ENCODE peak calls at places on chromosomes 13 and 19, in seven cellular contexts. X, O, N, A, E, S and W are unnamed samples.

GRCh38 chr19:17078038-17078919 is 2.7 kb downstream of the MYO9B start:
- DNase-seq in X (no peak), O (no peak), N (no peak), A (peak; percentile 82), E (no peak), S (no peak), W (peak; percentile 82)

GRCh38 chr19:29287061-29287460 is 74.1 kb upstream of the UQCRFS1 start:
- DNase-seq in X (no peak), O (no peak), N (no peak), A (no peak), E (no peak), S (no peak), W (no peak)

GRCh38 chr13:101474419-101474957 is 22.0 kb downstream of the ITGBL1 start:
- DNase-seq in X (no peak), O (peak; percentile 82), N (no peak), A (no peak), E (peak; percentile 12), S (peak; percentile 80), W (no peak)

GRCh38 chr19:37594982-37595382 is 306 bp downstream of the ZNF540 start:
- DNase-seq in X (no peak), O (peak; percentile 54), N (peak; percentile 81), A (peak; percentile 83), E (no peak), S (no peak), W (peak; percentile 83)

GRCh38 chr13:24834902-24835510 is 71.0 kb downstream of the RNF17 start:
- DNase-seq in X (no peak), O (no peak), N (no peak), A (no peak), E (no peak), S (no peak), W (no peak)

GRCh38 chr19:15495151-15495550 is 13.2 kb upstream of the CYP4F22 start:
- DNase-seq in X (no peak), O (no peak), N (no peak), A (no peak), E (no peak), S (no peak), W (no peak)

GRCh38 chr13:75687145-75687763 is 51.1 kb downstream of the LMO7 start:
- DNase-seq in X (no peak), O (peak; percentile 41), N (no peak), A (no peak), E (peak; percentile 49), S (peak; percentile 28), W (no peak)

GRCh38 chr19:32691952-32692726 is 518 bp downstream of the NUDT19 start:
- DNase-seq in X (no peak), O (peak; percentile 48), N (peak; percentile 85), A (peak; percentile 87), E (no peak), S (peak; percentile 73), W (peak; percentile 80)

GRCh38 chr19:34676697-34677385 is at the start of gene SCGB2B2:
- DNase-seq in X (peak; percentile 39), O (no peak), N (no peak), A (peak; percentile 61), E (peak; percentile 46), S (no peak), W (no peak)

GRCh38 chr19:35037716-35038622 is 3.6 kb upstream of the HPN start:
- DNase-seq in X (no peak), O (no peak), N (peak; percentile 84), A (no peak), E (no peak), S (no peak), W (no peak)

GRCh38 chr19:18428837-18429674 is 8.9 kb downstream of the ISYNA1 start:
- DNase-seq in X (no peak), O (peak; percentile 83), N (peak; percentile 83), A (peak; percentile 86), E (peak; percentile 89), S (peak; percentile 98), W (peak; percentile 93)

GRCh38 chr13:111046590-111047141 is 68.4 kb upstream of the ARHGEF7 start:
- DNase-seq in X (no peak), O (peak; percentile 59), N (peak; percentile 73), A (no peak), E (no peak), S (no peak), W (no peak)

GRCh38 chr19:5993516-5994406 is 15.8 kb upstream of the RANBP3 start:
- DNase-seq in X (no peak), O (peak; percentile 27), N (no peak), A (peak; percentile 82), E (no peak), S (no peak), W (peak; percentile 89)

GRCh38 chr13:99415851-99416331 is 85.4 kb upstream of the TM9SF2 start:
- DNase-seq in X (no peak), O (no peak), N (peak; percentile 48), A (no peak), E (no peak), S (no peak), W (no peak)

GRCh38 chr19:50833117-50833801 is at the start of gene KLK15:
- DNase-seq in X (no peak), O (no peak), N (peak; percentile 12), A (no peak), E (no peak), S (no peak), W (no peak)

GRCh38 chr19:12723383-12723642 is 419 bp downstream of the TNPO2 start:
- DNase-seq in X (no peak), O (no peak), N (no peak), A (no peak), E (peak; percentile 2), S (peak; percentile 28), W (no peak)

GRCh38 chr19:7932930-7933300 is 7.0 kb upstream of the CTXN1 start:
- DNase-seq in X (no peak), O (no peak), N (no peak), A (no peak), E (no peak), S (no peak), W (peak; percentile 53)

GRCh38 chr19:5561559-5561958 is 6.2 kb downstream of the TINCR start:
- DNase-seq in X (no peak), O (no peak), N (no peak), A (no peak), E (no peak), S (no peak), W (no peak)

GRCh38 chr19:55246462-55247451 is 12.1 kb downstream of the PPP6R1 start:
- DNase-seq in X (no peak), O (no peak), N (peak; percentile 28), A (no peak), E (no peak), S (no peak), W (no peak)

GRCh38 chr13:79989251-79989661 is 351.7 kb downstream of the SPRY2 start:
- DNase-seq in X (no peak), O (no peak), N (no peak), A (no peak), E (no peak), S (no peak), W (no peak)

GRCh38 chr19:33861950-33862349 is 65.3 kb downstream of the KCTD15 start:
- DNase-seq in X (no peak), O (no peak), N (no peak), A (no peak), E (no peak), S (no peak), W (no peak)

GRCh38 chr19:54541712-54542111 is 31.9 kb upstream of the LILRA2 start:
- DNase-seq in X (no peak), O (no peak), N (no peak), A (no peak), E (no peak), S (no peak), W (no peak)

GRCh38 chr13:111145071-111145470 is 30.0 kb downstream of the ARHGEF7 start:
- DNase-seq in X (no peak), O (no peak), N (no peak), A (no peak), E (no peak), S (no peak), W (no peak)

GRCh38 chr13:110023729-110024645 is 237.6 kb upstream of the IRS2 start:
- DNase-seq in X (no peak), O (no peak), N (peak; percentile 61), A (no peak), E (peak; percentile 61), S (peak; percentile 35), W (no peak)

GRCh38 chr19:23254141-23254910 is 4.1 kb upstream of the ZNF724 start:
- DNase-seq in X (no peak), O (no peak), N (no peak), A (no peak), E (no peak), S (peak; percentile 37), W (no peak)

DNA sequence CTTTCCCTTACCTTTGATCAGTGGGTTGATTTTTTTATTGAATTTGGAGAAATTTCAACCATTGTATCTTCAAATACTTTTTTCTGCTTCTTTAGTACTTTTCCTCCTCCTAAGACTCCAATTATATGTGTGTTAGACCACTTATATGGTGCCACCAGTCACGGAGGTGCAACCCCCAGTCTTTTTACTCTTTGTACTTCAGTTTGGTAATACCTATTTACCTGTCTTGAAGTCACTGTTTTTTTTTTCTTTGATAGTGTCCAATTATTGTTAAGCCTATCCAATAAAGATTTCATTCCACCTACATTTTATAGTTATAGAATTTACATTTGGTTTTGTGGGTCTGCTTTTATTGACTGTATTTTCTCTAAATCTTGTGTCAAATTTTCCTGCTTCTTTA is 14.9 kb downstream of the ZNF283 start:
- DNase-seq in X (no peak), O (no peak), N (no peak), A (no peak), E (no peak), S (no peak), W (no peak)
- H3K4me3 ChIP-seq in X (no peak overlapping the region), O (no peak overlapping the region), N (no peak overlapping the region), A (no peak overlapping the region), E (no peak overlapping the region), S (no peak overlapping the region), W (no peak overlapping the region)

DNA sequence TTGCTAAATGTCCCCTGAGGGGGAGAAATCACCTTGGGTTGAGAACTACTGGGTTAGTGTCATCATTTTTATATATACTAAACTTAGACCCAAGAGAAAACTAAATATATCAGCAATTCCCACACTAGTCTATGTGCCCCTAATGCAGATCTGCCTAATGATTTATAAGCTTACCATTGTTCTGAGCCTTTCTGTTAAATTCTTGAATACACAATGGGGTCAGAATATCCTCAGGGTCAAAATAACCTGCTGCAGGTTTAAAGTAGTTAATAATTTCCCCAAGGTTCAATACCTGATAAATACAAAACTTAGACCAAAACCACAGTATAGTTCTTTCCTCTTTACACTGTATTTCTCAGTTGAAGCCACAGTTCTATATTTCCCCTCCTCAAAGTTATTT is 4.6 kb downstream of the VWA8 start:
- DNase-seq in X (no peak), O (no peak), N (no peak), A (no peak), E (no peak), S (no peak), W (no peak)
- H3K36me3 ChIP-seq in X (no peaks in the 10 kb centered on the region), O (no peaks in the 10 kb centered on the region), N (no peaks in the 10 kb centered on the region), A (no peaks in the 10 kb centered on the region), E (no peaks in the 10 kb centered on the region), S (no peaks in the 10 kb centered on the region), W (no peaks in the 10 kb centered on the region)

GRCh38 chr13:29571876-29572570 is 23.5 kb downstream of the SLC7A1 start:
- DNase-seq in X (no peak), O (no peak), N (no peak), A (no peak), E (no peak), S (no peak), W (no peak)
- H3K4me3 ChIP-seq in X (no peak overlapping the region), O (no peak overlapping the region), N (no peak overlapping the region), A (no peak overlapping the region), E (no peak overlapping the region), S (no peak overlapping the region), W (no peak overlapping the region)

DNA sequence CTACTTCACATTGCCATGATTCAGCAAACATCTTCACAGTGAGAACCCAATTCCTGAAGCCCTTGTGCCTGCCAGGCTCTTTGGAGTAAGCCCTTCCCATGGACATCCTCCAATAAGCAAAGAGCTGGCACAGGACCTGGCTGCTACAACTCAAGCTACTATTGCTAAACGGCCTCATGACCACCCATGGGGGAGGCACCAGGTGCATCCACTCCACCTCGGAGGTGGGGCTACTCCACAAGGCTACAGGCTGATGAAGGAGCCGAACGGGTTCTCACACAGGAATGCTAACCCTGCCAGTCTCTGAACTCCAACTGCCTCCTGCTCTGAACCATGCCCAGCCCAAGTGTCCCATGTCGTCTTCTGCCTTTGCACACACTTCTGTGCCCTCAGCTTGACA is 10.0 kb downstream of the SYMPK start:
- DNase-seq in X (no peak), O (no peak), N (peak; percentile 5), A (peak; percentile 91), E (no peak), S (no peak), W (peak; percentile 77)
- H3K36me3 ChIP-seq in X (peaks cover 41% of the 10 kb centered on the region), O (peaks cover 68% of the 10 kb centered on the region), N (peaks cover 79% of the 10 kb centered on the region), A (peaks cover 80% of the 10 kb centered on the region), E (peaks cover 34% of the 10 kb centered on the region), S (no peaks in the 10 kb centered on the region), W (no peaks in the 10 kb centered on the region)